ENCODE peak calls at places on chromosomes 13 and 19, in ten cellular contexts. N, B, V, L, I, U, Z, K, A and M are unnamed samples.

GRCh38 chr13:23673354-23673753 is 103.1 kb downstream of the TNFRSF19 start:
- DNase-seq in V (no peak), Z (no peak), N (no peak), L (no peak), I (no peak), U (no peak), B (no peak), A (peak; percentile 49), K (peak; percentile 55), M (no peak)

GRCh38 chr13:21039097-21039800 is 22.1 kb downstream of the LATS2 start:
- DNase-seq in Z (no peak), U (no peak), A (no peak), B (no peak), K (no peak), L (no peak), N (no peak), I (no peak), V (no peak), M (no peak)

GRCh38 chr19:16118489-16119033 is 6.9 kb downstream of the RAB8A start:
- DNase-seq in V (no peak), A (no peak), Z (peak; percentile 69), U (peak; percentile 52), K (no peak), N (peak; percentile 89), L (no peak), I (no peak), B (no peak), M (peak; percentile 34)

GRCh38 chr19:5711713-5712161 is 8.2 kb downstream of the LONP1 start:
- DNase-seq in V (no peak), N (no peak), B (no peak), K (no peak), L (no peak), U (no peak), I (no peak), A (no peak), Z (no peak), M (peak; percentile 15)

GRCh38 chr19:43132696-43133095 is 50.2 kb upstream of the PSG2 start:
- DNase-seq in K (no peak), U (no peak), Z (no peak), A (no peak), V (no peak), N (no peak), B (no peak), L (no peak), I (no peak), M (no peak)

GRCh38 chr13:45108716-45109706 is 11.3 kb upstream of the GTF2F2 start:
- DNase-seq in U (no peak), B (no peak), A (no peak), Z (no peak), I (no peak), L (no peak), V (no peak), K (no peak), N (peak; percentile 5), M (peak; percentile 15)

GRCh38 chr19:39590265-39590664 is 12.1 kb upstream of the LGALS13 start:
- DNase-seq in K (no peak), L (no peak), V (peak; percentile 21), Z (no peak), B (no peak), A (no peak), N (no peak), I (no peak), U (no peak), M (no peak)

GRCh38 chr19:8611890-8612806 is 1.6 kb upstream of the ADAMTS10 start:
- DNase-seq in N (no peak), I (no peak), Z (no peak), A (peak; percentile 76), L (no peak), K (no peak), U (peak; percentile 86), V (peak; percentile 30), B (no peak), M (no peak)

GRCh38 chr19:45506991-45507863 is at the start of gene VASP:
- DNase-seq in I (peak; percentile 89), K (peak; percentile 75), V (peak; percentile 90), Z (peak; percentile 91), L (no peak), A (peak; percentile 85), N (peak; percentile 86), U (peak; percentile 90), B (peak; percentile 61), M (peak; percentile 93)

GRCh38 chr13:60384911-60385310 is 12.1 kb upstream of the TDRD3 start:
- DNase-seq in V (no peak), A (no peak), L (no peak), Z (no peak), U (no peak), K (no peak), I (no peak), B (no peak), N (no peak), M (no peak)

GRCh38 chr13:31945202-31945978 is 86.2 kb upstream of the FRY start:
- DNase-seq in L (peak; percentile 23), A (peak; percentile 44), V (peak; percentile 88), U (peak; percentile 84), K (peak; percentile 88), N (no peak), B (peak; percentile 38), I (no peak), Z (peak; percentile 82), M (peak; percentile 76)

GRCh38 chr19:3159565-3159964 is 19.0 kb upstream of the S1PR4 start:
- DNase-seq in A (no peak), L (no peak), K (no peak), V (no peak), N (no peak), U (no peak), B (no peak), Z (no peak), I (no peak), M (no peak)

GRCh38 chr19:10952809-10953208 is 8.0 kb upstream of the SMARCA4 start:
- DNase-seq in B (no peak), A (no peak), K (no peak), V (no peak), Z (no peak), I (peak; percentile 67), L (no peak), U (no peak), N (no peak), M (no peak)

GRCh38 chr13:29924482-29924884 is 74.1 kb upstream of the UBL3 start:
- DNase-seq in A (no peak), L (no peak), K (no peak), Z (no peak), U (no peak), B (peak; percentile 40), V (peak; percentile 76), I (peak; percentile 46), N (no peak), M (no peak)

GRCh38 chr19:35266904-35267817 is 1.6 kb upstream of the USF2 start:
- DNase-seq in I (peak; percentile 46), V (peak; percentile 44), N (no peak), B (no peak), U (peak; percentile 82), Z (peak; percentile 49), A (peak; percentile 64), K (peak; percentile 20), L (peak; percentile 43), M (peak; percentile 59)

GRCh38 chr13:48233886-48234488 is 981 bp downstream of the ITM2B start:
- DNase-seq in U (no peak), V (no peak), N (no peak), Z (no peak), L (no peak), I (no peak), A (no peak), K (no peak), B (no peak), M (no peak)

GRCh38 chr13:33649212-33649917 is 168.6 kb upstream of the RFC3 start:
- DNase-seq in B (no peak), V (no peak), Z (no peak), U (no peak), A (peak; percentile 37), K (no peak), L (no peak), I (no peak), N (no peak), M (no peak)

GRCh38 chr13:94362411-94362909 is 117.0 kb downstream of the DCT start:
- DNase-seq in B (peak; percentile 50), K (peak; percentile 74), A (peak; percentile 63), U (no peak), I (peak; percentile 64), Z (no peak), L (no peak), V (peak; percentile 76), N (peak; percentile 66), M (no peak)

GRCh38 chr19:55633866-55634265 is 6.9 kb upstream of the ZNF580 start:
- DNase-seq in K (no peak), V (no peak), I (no peak), U (no peak), L (no peak), Z (no peak), N (no peak), B (no peak), A (no peak), M (no peak)

GRCh38 chr19:35320285-35320706 is 8.7 kb upstream of the CD22 start:
- DNase-seq in K (no peak), B (no peak), N (no peak), I (no peak), Z (peak; percentile 51), A (no peak), V (no peak), U (no peak), L (no peak), M (no peak)

GRCh38 chr19:56671613-56671994 is at the start of gene ZNF835:
- DNase-seq in Z (peak; percentile 95), K (no peak), B (no peak), A (peak; percentile 94), I (no peak), L (no peak), N (peak; percentile 87), V (no peak), U (peak; percentile 95), M (peak; percentile 88)

GRCh38 chr19:3670796-3671679 is 29.2 kb downstream of the PIP5K1C start:
- DNase-seq in K (peak; percentile 54), A (peak; percentile 92), N (no peak), I (no peak), L (no peak), B (no peak), V (no peak), Z (peak; percentile 63), U (peak; percentile 85), M (no peak)

GRCh38 chr13:26604784-26605183 is 47.3 kb downstream of the WASF3 start:
- DNase-seq in B (no peak), U (peak; percentile 87), Z (no peak), I (no peak), V (no peak), N (no peak), K (no peak), A (peak; percentile 69), L (no peak), M (no peak)

GRCh38 chr19:10686193-10686592 is 15.0 kb upstream of the QTRT1 start:
- DNase-seq in V (no peak), B (no peak), K (no peak), I (no peak), A (no peak), U (no peak), N (no peak), Z (no peak), L (no peak), M (no peak)

GRCh38 chr19:46009530-46010510 is 13.0 kb downstream of the PGLYRP1 start:
- DNase-seq in V (peak; percentile 67), L (no peak), N (peak; percentile 67), A (peak; percentile 57), U (peak; percentile 78), K (peak; percentile 55), B (peak; percentile 20), I (peak; percentile 74), Z (no peak), M (peak; percentile 85)

GRCh38 chr19:53549354-53549753 is 11.4 kb downstream of the ZNF331 start:
- DNase-seq in N (no peak), Z (no peak), K (no peak), L (no peak), V (no peak), A (no peak), I (no peak), U (no peak), B (no peak), M (no peak)

GRCh38 chr13:21344662-21345176 is 114.4 kb downstream of the ZDHHC20 start:
- DNase-seq in I (no peak), Z (no peak), L (no peak), K (no peak), B (no peak), U (no peak), A (no peak), V (no peak), N (no peak), M (no peak)

GRCh38 chr13:101757446-101758039 is 305.1 kb downstream of the ITGBL1 start:
- DNase-seq in A (no peak), K (peak; percentile 59), V (peak; percentile 19), Z (no peak), N (peak; percentile 4), B (no peak), L (no peak), I (no peak), U (no peak), M (no peak)